ENCODE peak calls at places on chromosomes 11 and 22, in five cellular contexts. Q, W, V, C and Z are unnamed samples.

GRCh38 chr22:49587421-49587820 is 240.3 kb downstream of the BRD1 start:
- DNase-seq in Q (no peak), C (no peak), V (no peak), W (no peak), Z (no peak)

GRCh38 chr22:20523118-20523983 is 15.9 kb downstream of the MED15 start:
- DNase-seq in W (peak), C (no peak), Q (no peak), V (peak), Z (no peak)

GRCh38 chr11:119797137-119797611 is 68.2 kb upstream of the NECTIN1 start:
- DNase-seq in V (no peak), C (peak), W (no peak), Q (peak), Z (no peak)

GRCh38 chr11:69949327-69949726 is 128.8 kb upstream of the ANO1 start:
- DNase-seq in V (peak), Q (peak), C (no peak), W (peak), Z (no peak)

GRCh38 chr11:1877211-1878133 is 14.2 kb downstream of the PRR33 start:
- DNase-seq in W (peak), C (no peak), V (peak), Q (no peak), Z (peak)

GRCh38 chr11:24748261-24748660 is 251.4 kb downstream of the LUZP2 start:
- DNase-seq in Q (no peak), W (no peak), V (no peak), C (no peak), Z (no peak)

GRCh38 chr11:12235549-12235944 is 125.2 kb downstream of the MICAL2 start:
- DNase-seq in V (peak), Q (peak), W (peak), C (no peak), Z (no peak)

GRCh38 chr11:68934321-68934645 is 30.6 kb downstream of the IGHMBP2 start:
- DNase-seq in V (no peak), C (no peak), Q (no peak), W (no peak), Z (no peak)

GRCh38 chr11:61032824-61033223 is 61.3 kb downstream of the CD6 start:
- DNase-seq in Q (no peak), W (no peak), C (no peak), V (no peak), Z (no peak)

GRCh38 chr11:36034572-36035331 is 90.9 kb downstream of the LDLRAD3 start:
- DNase-seq in V (peak), Q (peak), W (peak), C (no peak), Z (no peak)

GRCh38 chr11:120106354-120106753 is 31.6 kb downstream of the TRIM29 start:
- DNase-seq in W (no peak), V (no peak), Q (no peak), C (no peak), Z (no peak)

GRCh38 chr22:25746012-25746373 is 4.0 kb downstream of the MYO18B start:
- DNase-seq in C (no peak), Q (no peak), W (peak), V (peak), Z (no peak)

GRCh38 chr11:61058583-61059259 is 43.6 kb upstream of the CD5 start:
- DNase-seq in Q (no peak), C (no peak), V (no peak), W (no peak), Z (no peak)

GRCh38 chr11:27291302-27291889 is 71.6 kb downstream of the CCDC34 start:
- DNase-seq in W (no peak), Q (peak), C (peak), V (no peak), Z (no peak)

GRCh38 chr11:58055806-58056401 is 25.2 kb downstream of the OR6Q1 start:
- DNase-seq in Q (no peak), W (no peak), V (no peak), C (no peak), Z (no peak)

GRCh38 chr11:17531818-17532131 is 12.4 kb downstream of the USH1C start:
- DNase-seq in W (peak), C (no peak), Q (peak), V (peak), Z (no peak)

GRCh38 chr22:18148508-18148965 is 1.4 kb upstream of the USP18 start:
- DNase-seq in C (no peak), Q (no peak), V (no peak), W (no peak), Z (no peak)

GRCh38 chr11:69609351-69609750 is 31.6 kb upstream of the CCND1 start:
- DNase-seq in Q (no peak), V (no peak), W (no peak), C (no peak), Z (no peak)

GRCh38 chr11:10735532-10736465 is 15.2 kb upstream of the CTR9 start:
- DNase-seq in Q (peak), W (peak), C (peak), V (peak), Z (peak)

GRCh38 chr11:455566-456147 is 5.6 kb downstream of the PTDSS2 start:
- DNase-seq in C (no peak), W (no peak), V (no peak), Q (no peak), Z (peak)

GRCh38 chr11:33701831-33702230 is 1.2 kb upstream of the C11orf91 start:
- DNase-seq in Q (no peak), C (no peak), V (peak), W (peak), Z (no peak)

GRCh38 chr11:88016392-88017020 is 158.7 kb downstream of the RAB38 start:
- DNase-seq in W (peak), V (peak), Q (peak), C (peak), Z (peak)

GRCh38 chr22:34055525-34056200 is 135.4 kb upstream of the LARGE1 start:
- DNase-seq in V (no peak), W (no peak), Q (peak), C (peak), Z (peak)

GRCh38 chr11:109236696-109237095 is 185.3 kb upstream of the C11orf87 start:
- DNase-seq in C (no peak), Q (no peak), V (peak), W (no peak), Z (no peak)

GRCh38 chr22:42863349-42863911 is 6.4 kb upstream of the ARFGAP3 start:
- DNase-seq in V (peak), W (peak), C (no peak), Q (no peak), Z (no peak)

GRCh38 chr11:14905104-14906033 is 13.3 kb upstream of the CYP2R1 start:
- DNase-seq in W (peak), Q (no peak), V (peak), C (peak), Z (peak)

GRCh38 chr11:2798951-2799761 is 86.4 kb downstream of the CDKN1C start:
- DNase-seq in C (no peak), W (no peak), V (no peak), Q (no peak), Z (peak)

GRCh38 chr22:47548953-47549740 is 786.7 kb downstream of the TBC1D22A start:
- DNase-seq in C (no peak), W (no peak), Q (no peak), V (no peak), Z (no peak)

DNA sequence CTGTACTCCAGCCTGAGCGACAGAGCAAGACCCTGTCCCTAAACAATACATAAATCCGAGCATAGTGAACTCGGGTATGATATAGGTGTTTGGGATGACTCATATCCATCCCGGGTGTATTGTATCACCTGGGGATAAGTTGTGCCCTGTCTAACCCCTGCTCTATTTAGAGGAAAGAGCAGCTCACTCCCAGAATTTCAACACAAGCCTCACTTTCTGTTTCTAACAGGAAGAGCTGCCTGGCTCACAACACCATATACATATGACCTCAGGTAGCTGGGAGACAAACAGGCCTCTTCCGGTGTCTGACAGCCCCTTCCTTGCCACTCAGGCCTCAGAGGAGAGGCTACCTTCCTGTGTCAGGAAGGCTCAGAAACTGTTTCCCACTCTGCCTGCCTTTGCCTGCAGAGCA is 9.9 kb upstream of the MICALL1 start:
- DNase-seq in W (no peak), V (peak), C (peak), Q (no peak), Z (no peak)
- H3K4me3 ChIP-seq in W (no peak), V (no peak), C (no peak), Q (no peak), Z (no peak)

DNA sequence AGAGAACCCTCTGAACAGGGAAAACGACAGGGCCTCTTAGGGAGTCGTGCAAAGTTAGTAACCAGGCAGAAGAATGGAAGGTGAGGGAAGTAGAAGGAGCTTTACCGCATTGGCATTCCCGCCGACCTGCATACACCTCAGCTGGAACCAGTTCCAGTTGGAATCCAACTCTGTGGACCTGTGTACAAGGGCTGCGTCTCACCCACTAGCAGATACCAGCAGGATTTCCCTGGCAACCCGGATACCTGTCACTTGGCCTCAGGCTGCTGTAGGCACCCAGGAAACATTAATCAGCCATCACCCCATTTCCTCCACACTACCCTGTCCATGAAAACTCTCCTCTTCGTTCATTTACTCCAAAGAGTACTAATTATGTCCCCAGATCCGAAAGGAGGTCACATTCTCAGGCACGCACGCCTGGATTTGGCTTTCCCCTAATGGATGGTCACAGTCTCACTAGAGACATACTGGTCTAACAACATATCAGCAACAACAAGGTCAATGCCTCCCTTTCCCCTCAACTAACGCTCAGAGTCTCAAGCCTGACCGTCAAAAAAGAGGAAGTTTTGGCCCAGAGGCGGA is 842 bp downstream of the ARFGAP2 start:
- DNase-seq in W (no peak), Q (no peak), V (no peak), C (no peak), Z (no peak)
- H3K4me3 ChIP-seq in W (peak), Q (peak), V (peak), C (peak), Z (peak)

DNA sequence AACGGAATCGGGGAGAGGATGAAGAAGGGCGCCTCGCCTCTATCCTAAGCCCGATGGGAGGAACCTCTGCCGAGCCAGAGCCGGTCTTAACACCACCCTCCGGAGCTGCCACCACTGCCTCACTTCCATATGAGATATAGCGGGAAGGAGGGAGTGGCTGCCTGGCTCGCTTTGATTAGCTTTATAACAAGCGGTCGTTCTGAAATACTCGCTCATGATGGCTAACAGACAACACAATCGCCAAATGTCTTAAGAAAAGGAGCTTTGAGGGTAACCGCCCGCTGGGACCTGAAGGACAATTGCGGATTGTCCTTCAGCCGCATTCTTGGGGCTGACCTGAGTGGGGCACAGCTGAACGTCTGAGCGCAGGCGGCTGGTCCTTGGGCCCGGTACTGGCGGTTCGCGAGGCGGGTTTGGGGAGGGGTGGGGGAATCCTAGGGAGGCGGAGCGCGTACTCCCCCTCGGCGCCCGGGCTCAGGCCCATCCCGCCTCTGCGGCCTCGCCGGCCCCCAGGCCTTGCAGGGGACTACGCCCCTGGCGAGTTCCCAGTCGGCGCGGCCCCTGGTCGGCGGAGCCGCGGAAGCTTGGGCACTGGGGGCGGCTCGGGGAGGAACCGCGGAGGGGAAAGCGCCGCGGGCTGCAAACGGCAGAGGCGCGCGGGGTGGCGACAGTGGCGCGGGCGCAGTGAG is at the start of gene PLAAT5:
- DNase-seq in V (peak), C (peak), W (peak), Q (peak), Z (peak)
- H3K4me3 ChIP-seq in V (peak), C (peak), W (peak), Q (peak), Z (peak)

GRCh38 chr11:118174006-118174567 is 2.4 kb downstream of the SCN2B start:
- DNase-seq in Q (no peak), V (no peak), C (no peak), W (no peak), Z (no peak)

GRCh38 chr11:118176400-118177134 is at the start of gene SCN2B:
- DNase-seq in C (peak), W (no peak), Q (no peak), V (peak), Z (no peak)

GRCh38 chr11:118172356-118172755 is 4.1 kb downstream of the SCN2B start:
- DNase-seq in V (no peak), C (no peak), Q (no peak), W (no peak), Z (no peak)

GRCh38 chr11:118175031-118175531 is 1.4 kb downstream of the SCN2B start:
- DNase-seq in Q (no peak), V (peak), C (no peak), W (no peak), Z (no peak)

DNA sequence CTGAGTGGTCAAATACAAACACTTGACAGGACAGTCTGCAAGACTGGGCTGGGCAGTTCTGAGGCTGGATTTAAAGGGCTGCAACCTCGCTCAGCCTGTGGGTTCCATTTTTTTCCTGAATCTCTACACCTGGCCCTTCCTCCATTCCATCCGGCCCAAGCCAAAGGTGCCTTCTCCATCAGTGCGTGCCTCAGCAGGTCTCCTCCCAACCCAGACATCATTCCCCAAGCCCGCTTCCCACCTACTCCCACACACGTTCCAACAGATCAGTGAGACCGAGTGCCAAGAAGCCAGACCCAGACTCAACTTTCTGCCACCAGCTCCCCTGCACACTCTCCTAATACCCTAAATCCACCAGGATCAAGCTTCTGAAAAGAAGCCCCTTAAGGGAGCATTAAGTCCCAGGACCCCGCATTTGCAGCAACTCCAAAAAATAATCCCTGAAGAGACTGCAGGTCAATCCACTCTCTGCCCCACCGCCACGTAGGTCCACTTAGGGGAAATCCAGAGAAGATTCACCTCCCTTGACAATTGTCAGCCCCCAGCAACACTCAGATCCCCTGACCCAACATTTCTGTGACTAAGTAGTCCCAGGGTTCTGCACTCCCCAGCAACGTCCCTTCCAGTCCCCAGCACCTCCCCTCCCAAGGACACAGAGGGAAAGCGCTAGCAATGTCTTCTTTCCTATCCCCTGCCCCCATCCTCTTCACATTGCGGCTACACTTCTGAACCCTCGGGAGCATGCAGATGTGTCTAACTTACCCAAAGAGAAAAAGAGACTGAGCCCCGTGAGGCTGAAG is 639 bp downstream of the SCN2B start:
- DNase-seq in V (no peak), Q (no peak), C (no peak), W (no peak), Z (no peak)
- H3K4me3 ChIP-seq in V (peak), Q (no peak), C (peak), W (peak), Z (peak)

GRCh38 chr11:92769125-92769524 is 200.3 kb upstream of the MTNR1B start:
- DNase-seq in C (no peak), V (no peak), W (no peak), Q (no peak), Z (no peak)

GRCh38 chr11:92764128-92764527 is 205.3 kb upstream of the MTNR1B start:
- DNase-seq in C (no peak), V (no peak), W (no peak), Q (no peak), Z (no peak)

GRCh38 chr11:92767416-92767815 is 202.0 kb upstream of the MTNR1B start:
- DNase-seq in W (no peak), Q (no peak), V (no peak), C (no peak), Z (no peak)

GRCh38 chr11:92765418-92765817 is 204.0 kb upstream of the MTNR1B start:
- DNase-seq in Q (no peak), C (no peak), V (no peak), W (no peak), Z (no peak)

DNA sequence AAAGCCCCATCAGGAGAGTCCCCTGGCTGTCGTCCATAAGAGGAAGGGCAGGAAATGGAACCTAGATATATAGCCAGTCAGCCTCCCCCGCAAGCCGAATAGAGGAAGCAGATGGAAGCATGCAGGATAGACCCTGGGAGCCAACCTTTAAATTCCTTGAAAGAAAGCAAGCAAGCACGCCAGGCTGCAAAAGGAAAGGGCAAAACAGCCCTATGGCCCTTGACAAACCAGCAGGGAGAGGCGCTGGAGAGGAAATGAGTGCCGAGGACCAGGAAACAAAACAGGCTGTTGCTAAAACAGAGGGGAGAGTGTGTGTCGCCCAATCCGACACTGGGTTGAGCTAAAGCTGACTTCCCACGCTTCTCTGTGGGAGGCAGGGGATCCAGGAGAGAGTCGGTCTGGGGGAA is 203.5 kb upstream of the MTNR1B start:
- DNase-seq in Q (no peak), W (no peak), C (peak), V (peak), Z (peak)
- H3K4me3 ChIP-seq in Q (no peak), W (no peak), C (no peak), V (no peak), Z (peak)

GRCh38 chr11:73365352-73366264 is 10.6 kb upstream of the RELT start:
- DNase-seq in C (no peak), Q (no peak), W (no peak), V (no peak), Z (no peak)
- H3K4me3 ChIP-seq in C (no peak), Q (no peak), W (no peak), V (no peak), Z (no peak)